ENCODE peak calls at places on chromosomes 7 and 10, in six cellular contexts. Q is AML-193; T is GM13976; S is naive thymus-derived CD4-positive, alpha-beta T cell; U is HuH-7.5; M is ELF-1. X is an unnamed sample.

GRCh38 chr7:91264924-91265681 is 870 bp downstream of the FZD1 start:
- DNase-seq in T (peak), M (peak), S (no peak), U (peak), Q (peak), X (peak)

GRCh38 chr10:124745678-124746077 is 1.5 kb upstream of the FAM53B start:
- DNase-seq in T (no peak), S (no peak), M (no peak), U (no peak), Q (peak), X (peak)

GRCh38 chr10:107653832-107654287 is 489.4 kb upstream of the SORCS1 start:
- DNase-seq in M (peak), T (peak), U (no peak), Q (no peak), S (no peak), X (peak)

GRCh38 chr7:5589819-5590595 is 166.4 kb upstream of the TNRC18 start:
- DNase-seq in Q (no peak), U (no peak), S (no peak), M (no peak), T (no peak), X (no peak)

GRCh38 chr10:43905502-43906236 is 257.0 kb upstream of the ZNF32 start:
- DNase-seq in T (no peak), Q (no peak), M (no peak), U (no peak), S (no peak), X (no peak)

GRCh38 chr10:132408367-132408781 is 11.4 kb downstream of the PWWP2B start:
- DNase-seq in Q (no peak), S (no peak), U (no peak), M (no peak), T (no peak), X (no peak)

GRCh38 chr10:88399240-88399639 is 183.9 kb downstream of the RNLS start:
- DNase-seq in M (no peak), Q (no peak), T (no peak), S (no peak), U (no peak), X (no peak)

GRCh38 chr7:155298288-155298833 is 683 bp downstream of the INSIG1 start:
- DNase-seq in S (no peak), Q (no peak), U (no peak), M (peak), T (no peak), X (no peak)

GRCh38 chr7:51318886-51319579 is 2.4 kb upstream of the COBL start:
- DNase-seq in Q (no peak), S (no peak), M (peak), T (no peak), U (peak), X (no peak)

GRCh38 chr10:105691811-105692210 is 1050.7 kb downstream of the SORCS3 start:
- DNase-seq in M (no peak), S (no peak), T (no peak), U (no peak), Q (no peak), X (peak)

GRCh38 chr7:50564630-50565558 is at the start of gene DDC:
- DNase-seq in U (no peak), M (no peak), T (no peak), S (no peak), Q (no peak), X (no peak)

GRCh38 chr10:132306341-132306685 is 1.4 kb downstream of the STK32C start:
- DNase-seq in Q (no peak), U (no peak), M (no peak), S (no peak), T (no peak), X (no peak)

GRCh38 chr7:50627824-50628361 is 62.7 kb upstream of the DDC start:
- DNase-seq in S (no peak), M (no peak), Q (no peak), U (no peak), T (no peak), X (no peak)

GRCh38 chr7:157355784-157356511 is 19.1 kb downstream of the DNAJB6 start:
- DNase-seq in Q (no peak), M (peak), T (no peak), U (no peak), S (no peak), X (peak)

GRCh38 chr7:132249591-132249971 is 326.7 kb downstream of the PLXNA4 start:
- DNase-seq in S (no peak), M (peak), T (no peak), U (no peak), Q (no peak), X (peak)

GRCh38 chr10:129593953-129594352 is 126.9 kb downstream of the MGMT start:
- DNase-seq in M (peak), S (no peak), Q (no peak), U (no peak), T (no peak), X (no peak)

GRCh38 chr7:150787321-150788281 is 12.6 kb downstream of the TMEM176B start:
- DNase-seq in S (no peak), U (no peak), T (no peak), M (no peak), Q (peak), X (no peak)

GRCh38 chr7:68800316-68800715 is 798.0 kb upstream of the AUTS2 start:
- DNase-seq in S (no peak), Q (no peak), U (no peak), T (no peak), M (peak), X (no peak)

GRCh38 chr7:137820677-137821420 is 25.9 kb downstream of the DGKI start:
- DNase-seq in M (peak), Q (no peak), U (no peak), S (no peak), T (peak), X (no peak)

GRCh38 chr7:45697576-45698136 is 123.5 kb downstream of the ADCY1 start:
- DNase-seq in S (no peak), Q (no peak), T (no peak), U (no peak), M (no peak), X (no peak)